ENCODE peak calls at places on chromosomes 4 and X, in eight cellular contexts. U, Z, H, S, L, K, M and T are unnamed samples.
A peak's percentile ranks its signal among the peaks of the same experiment; 100 is the strongest.

GRCh38 chr4:168769416-168769815 is 240.6 kb downstream of the CBR4 start:
- DNase-seq in M (peak; percentile 85), Z (no peak), U (no peak), S (no peak), L (peak; percentile 78), K (peak; percentile 69), H (no peak), T (peak; percentile 74)

GRCh38 chrX:149074429-149074828 is 430.7 kb downstream of the IDS start:
- DNase-seq in M (peak; percentile 47), S (peak; percentile 54), Z (no peak), U (peak; percentile 44), H (no peak), L (peak; percentile 75), K (peak; percentile 82), T (no peak)

GRCh38 chr4:41296995-41297394 is 40.3 kb downstream of the UCHL1 start:
- DNase-seq in Z (no peak), H (no peak), U (no peak), K (no peak), M (no peak), S (no peak), L (no peak), T (no peak)

GRCh38 chr4:16794816-16795445 is 103.5 kb downstream of the LDB2 start:
- DNase-seq in Z (peak; percentile 51), U (peak; percentile 46), S (no peak), L (peak; percentile 71), H (no peak), M (peak; percentile 64), K (peak; percentile 76), T (no peak)

GRCh38 chrX:115560978-115561604 is at the start of gene PLS3:
- DNase-seq in M (peak; percentile 90), K (peak; percentile 88), U (peak; percentile 90), Z (no peak), H (peak; percentile 82), S (peak; percentile 90), L (peak; percentile 81), T (peak; percentile 53)

GRCh38 chr4:16598241-16599224 is 299.9 kb downstream of the LDB2 start:
- DNase-seq in K (peak; percentile 32), Z (no peak), S (no peak), H (no peak), M (peak; percentile 56), U (no peak), L (peak; percentile 60), T (no peak)

GRCh38 chr4:71377561-71377960 is 38.7 kb downstream of the SLC4A4 start:
- DNase-seq in Z (no peak), K (peak; percentile 55), H (no peak), U (no peak), L (peak; percentile 80), S (no peak), M (peak; percentile 89), T (peak; percentile 31)

GRCh38 chr4:7263166-7263565 is 70.8 kb downstream of the SORCS2 start:
- DNase-seq in S (peak; percentile 47), M (no peak), U (no peak), Z (no peak), H (no peak), L (no peak), K (no peak), T (no peak)

GRCh38 chrX:119990409-119990994 is 47.0 kb upstream of the NKAP start:
- DNase-seq in U (no peak), S (no peak), H (no peak), K (no peak), Z (no peak), M (no peak), L (no peak), T (no peak)

GRCh38 chr4:874071-874470 is 48.1 kb upstream of the CPLX1 start:
- DNase-seq in Z (no peak), S (no peak), H (no peak), M (no peak), U (no peak), L (no peak), K (no peak), T (no peak)

GRCh38 chrX:68978211-68978780 is 149.5 kb downstream of the EFNB1 start:
- DNase-seq in M (no peak), L (peak; percentile 7), K (peak; percentile 73), H (no peak), S (no peak), U (no peak), Z (no peak), T (peak; percentile 58)

GRCh38 chrX:25156323-25156722 is 140.6 kb upstream of the ARX start:
- DNase-seq in Z (no peak), U (no peak), S (no peak), M (peak; percentile 16), K (no peak), H (no peak), L (no peak), T (peak; percentile 68)

GRCh38 chr4:104451573-104451972 is 43.1 kb downstream of the CXXC4 start:
- DNase-seq in Z (no peak), S (no peak), K (peak; percentile 8), U (peak; percentile 40), H (no peak), M (no peak), L (peak; percentile 14), T (peak; percentile 1)

GRCh38 chr4:87051121-87051713 is 116.4 kb downstream of the AFF1 start:
- DNase-seq in M (no peak), K (peak; percentile 54), Z (no peak), U (peak; percentile 24), S (no peak), H (no peak), L (peak; percentile 56), T (no peak)

GRCh38 chr4:54498661-54499111 is 159.1 kb upstream of the KIT start:
- DNase-seq in U (no peak), K (peak; percentile 43), M (peak; percentile 89), Z (no peak), H (no peak), S (no peak), L (peak; percentile 48), T (no peak)

GRCh38 chr4:115360441-115360840 is 247.0 kb upstream of the NDST4 start:
- DNase-seq in U (no peak), M (no peak), L (peak; percentile 45), H (no peak), S (no peak), Z (no peak), K (no peak), T (no peak)

GRCh38 chr4:94827481-94828110 is 69.8 kb downstream of the BMPR1B start:
- DNase-seq in K (peak; percentile 68), Z (no peak), H (no peak), M (peak; percentile 75), L (peak; percentile 91), U (no peak), S (no peak), T (peak; percentile 31)

GRCh38 chr4:97349468-97350186 is 793.6 kb downstream of the STPG2 start:
- DNase-seq in U (no peak), Z (no peak), H (no peak), K (no peak), S (no peak), L (no peak), M (no peak), T (no peak)

GRCh38 chrX:131923614-131924250 is 99.4 kb upstream of the STK26 start:
- DNase-seq in S (no peak), H (no peak), M (no peak), U (no peak), K (no peak), Z (no peak), L (no peak), T (no peak)

DNA sequence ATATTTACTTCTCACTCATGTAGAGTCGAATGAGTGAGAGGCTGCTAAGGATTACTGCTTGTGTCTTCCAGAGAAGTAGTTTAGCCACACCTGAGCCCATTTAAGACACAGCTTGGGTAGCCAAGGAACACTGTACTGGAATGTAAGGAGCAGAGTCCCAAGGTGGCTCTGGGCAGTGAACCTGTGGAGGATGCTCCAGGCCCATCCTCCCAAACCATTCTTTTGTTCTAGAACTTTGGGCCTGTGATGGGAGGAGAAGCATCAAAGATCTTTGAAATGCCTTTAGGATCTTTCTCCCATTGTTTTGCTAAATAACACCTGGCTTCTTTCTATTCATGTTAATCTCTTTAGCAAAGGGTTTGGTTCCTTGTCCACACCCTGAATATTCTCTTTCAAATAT is 162.2 kb downstream of the KLHL4 start:
- DNase-seq in K (no peak), L (no peak), H (no peak), U (no peak), M (no peak), Z (no peak), S (no peak), T (no peak)
- H3K4me3 ChIP-seq in K (no peak overlapping the region), L (no peak overlapping the region), H (no peak overlapping the region), U (no peak overlapping the region), M (no peak overlapping the region), Z (no peak overlapping the region), S (no peak overlapping the region), T (no peak overlapping the region)

GRCh38 chrX:122739770-122740169 is 444.3 kb upstream of the GRIA3 start:
- DNase-seq in M (no peak), H (no peak), L (no peak), U (no peak), K (peak; percentile 0), S (no peak), Z (no peak), T (no peak)
- TF ChIP-seq CTCF in M (peak; percentile 36), H (peak; percentile 17), L (no peak), U (no peak), K (no peak), S (no peak), Z (no peak), T (no peak)

GRCh38 chr4:186569533-186570192 is 14.3 kb upstream of the MTNR1A start:
- DNase-seq in H (no peak), L (no peak), S (no peak), M (no peak), K (no peak), Z (no peak), U (no peak), T (no peak)

GRCh38 chr4:186566068-186566467 is 10.7 kb upstream of the MTNR1A start:
- DNase-seq in Z (no peak), H (no peak), L (no peak), S (no peak), U (no peak), M (no peak), K (no peak), T (no peak)

DNA sequence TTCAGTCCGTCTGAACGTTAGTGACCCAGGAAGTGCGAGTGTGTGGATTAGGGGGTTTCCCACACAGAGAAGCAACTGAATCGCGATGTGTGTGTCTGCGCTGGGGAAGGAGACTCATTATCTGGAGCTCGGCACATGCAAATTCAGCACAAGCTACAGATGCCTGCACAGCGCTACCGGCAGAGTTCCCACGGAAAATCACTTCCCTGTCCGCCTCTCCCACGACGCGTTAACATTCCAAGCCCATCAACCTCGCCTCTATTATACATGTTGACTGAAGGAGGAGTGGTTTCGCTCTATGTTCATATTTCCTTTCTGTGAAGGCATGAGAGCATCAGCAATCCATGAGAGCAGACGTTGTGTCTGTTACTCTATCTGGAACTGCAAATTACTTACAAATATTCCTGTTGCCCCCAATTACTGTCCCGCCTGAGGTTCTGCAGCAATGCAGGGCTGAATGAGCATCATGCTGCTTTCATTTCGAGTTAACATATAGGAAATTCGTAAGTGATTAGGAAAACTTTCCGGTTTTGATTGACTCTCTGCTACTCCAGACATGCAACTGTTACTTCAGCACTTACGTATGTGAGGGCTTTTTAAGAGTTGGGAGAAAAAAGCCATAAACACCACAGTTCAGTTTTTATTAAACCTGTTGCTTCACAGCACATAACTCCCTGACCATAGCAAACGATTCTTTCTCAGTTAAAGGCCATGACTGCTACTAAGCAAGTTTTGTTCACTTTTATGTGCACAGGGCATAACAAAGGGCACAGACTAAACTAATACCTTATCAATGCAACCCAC is 15.0 kb upstream of the MTNR1A start:
- DNase-seq in K (peak; percentile 85), U (no peak), Z (no peak), L (peak; percentile 19), S (no peak), H (no peak), M (peak; percentile 68), T (peak; percentile 8)
- H3K4me3 ChIP-seq in K (peak overlapping the region; percentile 51), U (no peak overlapping the region), Z (no peak overlapping the region), L (peak overlapping the region; percentile 10), S (peak overlapping the region; percentile 39), H (no peak overlapping the region), M (peak overlapping the region; percentile 39), T (no peak overlapping the region)

GRCh38 chr4:126592088-126592487 is 1040.7 kb upstream of the INTU start:
- DNase-seq in U (no peak), M (no peak), L (peak; percentile 12), Z (no peak), H (no peak), S (no peak), K (peak; percentile 13), T (peak; percentile 0)
- TF ChIP-seq CTCF in U (no peak), M (peak; percentile 53), L (peak; percentile 43), Z (no peak), H (peak; percentile 31), S (peak; percentile 10), K (peak; percentile 42), T (peak; percentile 61)